ENCODE peak calls at places on chromosomes 11 and 22, in eight cellular contexts. G is RWPE1; X is CD4-positive, alpha-beta memory T cell; V is amygdala; N is stimulated activated CD4-positive, alpha-beta T cell treated with anti-CD3 and anti-CD28 coated beads, Interleukin-4, amount 100 ng/mL, for 24 hours; Z is activated T-cell treated with anti-CD3 and anti-CD28 coated beads for 24 hours; Y is HEK293T; C is non-pigmented ciliary epithelial cell. U is an unnamed sample.

GRCh38 chr11:10265936-10266335 is 28.1 kb downstream of the SBF2 start:
- DNase-seq in G (no peak), X (no peak), V (no peak), N (no peak), Z (no peak), Y (no peak), C (no peak), U (peak; percentile 24)

GRCh38 chr22:38490475-38490874 is 15.6 kb downstream of the DDX17 start:
- DNase-seq in G (no peak), X (no peak), V (no peak), N (no peak), Z (no peak), Y (no peak), C (no peak), U (no peak)

GRCh38 chr22:36901411-36902142 is 11.9 kb upstream of the CSF2RB start:
- DNase-seq in G (no peak), X (no peak), V (no peak), N (no peak), Z (no peak), Y (no peak), C (no peak), U (no peak)

GRCh38 chr11:27464155-27464759 is 8.3 kb downstream of the LGR4 start:
- DNase-seq in G (peak; percentile 59), X (no peak), V (no peak), N (no peak), Z (no peak), Y (no peak), C (no peak), U (no peak)

GRCh38 chr11:75768112-75768908 is at the start of gene DGAT2:
- DNase-seq in G (peak; percentile 79), X (peak; percentile 66), V (peak; percentile 64), N (peak; percentile 74), Z (peak; percentile 66), Y (peak; percentile 91), C (no peak), U (peak; percentile 56)

GRCh38 chr22:44648085-44648820 is 53.8 kb upstream of the PRR5 start:
- DNase-seq in G (no peak), X (no peak), V (no peak), N (no peak), Z (no peak), Y (no peak), C (no peak), U (peak; percentile 40)

GRCh38 chr11:20840341-20840740 is 171.0 kb downstream of the NELL1 start:
- DNase-seq in G (no peak), X (no peak), V (no peak), N (no peak), Z (no peak), Y (no peak), C (no peak), U (no peak)

GRCh38 chr22:40363059-40363458 is 7.3 kb upstream of the SGSM3 start:
- DNase-seq in G (no peak), X (no peak), V (no peak), N (no peak), Z (no peak), Y (no peak), C (peak; percentile 44), U (peak; percentile 44)

GRCh38 chr22:41525450-41526225 is 18.6 kb downstream of the POLR3H start:
- DNase-seq in G (no peak), X (no peak), V (no peak), N (no peak), Z (no peak), Y (no peak), C (no peak), U (no peak)

GRCh38 chr11:76257040-76257730 is 50.9 kb upstream of the WNT11 start:
- DNase-seq in G (no peak), X (no peak), V (no peak), N (no peak), Z (no peak), Y (no peak), C (no peak), U (no peak)

GRCh38 chr11:2175659-2176058 is 4.0 kb upstream of the TH start:
- DNase-seq in G (peak; percentile 32), X (no peak), V (no peak), N (no peak), Z (no peak), Y (no peak), C (no peak), U (no peak)

GRCh38 chr11:59197990-59198389 is 14.7 kb downstream of the MPEG1 start:
- DNase-seq in G (no peak), X (no peak), V (peak; percentile 81), N (no peak), Z (no peak), Y (no peak), C (no peak), U (peak; percentile 69)

GRCh38 chr11:73939096-73939495 is 11.7 kb upstream of the DNAJB13 start:
- DNase-seq in G (no peak), X (no peak), V (no peak), N (no peak), Z (no peak), Y (no peak), C (no peak), U (peak; percentile 16)

GRCh38 chr22:25750569-25751173 is 8.7 kb downstream of the MYO18B start:
- DNase-seq in G (no peak), X (no peak), V (no peak), N (no peak), Z (no peak), Y (no peak), C (no peak), U (no peak)

GRCh38 chr22:19843107-19843856 is 11.4 kb downstream of the GNB1L start:
- DNase-seq in G (no peak), X (no peak), V (no peak), N (no peak), Z (no peak), Y (no peak), C (no peak), U (no peak)

GRCh38 chr22:32818446-32819115 is 17.1 kb downstream of the TIMP3 start:
- DNase-seq in G (no peak), X (no peak), V (no peak), N (no peak), Z (no peak), Y (no peak), C (no peak), U (no peak)

GRCh38 chr11:69539416-69540117 is 58.1 kb downstream of the LINC01488 start:
- DNase-seq in G (no peak), X (no peak), V (peak; percentile 49), N (no peak), Z (no peak), Y (no peak), C (no peak), U (no peak)

GRCh38 chr22:25970348-25970995 is 198.8 kb upstream of the SEZ6L start:
- DNase-seq in G (no peak), X (no peak), V (no peak), N (no peak), Z (no peak), Y (no peak), C (no peak), U (no peak)

GRCh38 chr11:104061851-104062521 is 25.5 kb downstream of the DDI1 start:
- DNase-seq in G (no peak), X (no peak), V (no peak), N (no peak), Z (no peak), Y (no peak), C (no peak), U (peak; percentile 76)

GRCh38 chr22:37638351-37639069 is 959 bp upstream of the SH3BP1 start:
- DNase-seq in G (no peak), X (peak; percentile 39), V (no peak), N (no peak), Z (no peak), Y (no peak), C (no peak), U (no peak)

GRCh38 chr11:78417175-78417887 is at the start of gene GAB2:
- DNase-seq in G (no peak), X (peak; percentile 38), V (no peak), N (no peak), Z (no peak), Y (peak; percentile 12), C (no peak), U (no peak)

GRCh38 chr11:77213029-77213579 is 85.1 kb downstream of the MYO7A start:
- DNase-seq in G (no peak), X (no peak), V (no peak), N (no peak), Z (no peak), Y (no peak), C (no peak), U (no peak)

GRCh38 chr11:61776561-61777075 is 15.8 kb downstream of the TMEM258 start:
- DNase-seq in G (peak; percentile 74), X (peak; percentile 31), V (peak; percentile 72), N (peak; percentile 65), Z (peak; percentile 53), Y (peak; percentile 79), C (peak; percentile 27), U (peak; percentile 75)

GRCh38 chr11:83727251-83727650 is 441.1 kb upstream of the CCDC90B start:
- DNase-seq in G (no peak), X (no peak), V (no peak), N (no peak), Z (no peak), Y (no peak), C (no peak), U (no peak)

GRCh38 chr11:13857828-13858227 is 104.7 kb upstream of the SPON1 start:
- DNase-seq in G (no peak), X (no peak), V (no peak), N (no peak), Z (no peak), Y (no peak), C (no peak), U (no peak)

GRCh38 chr22:43867839-43868652 is 5.7 kb upstream of the SULT4A1 start:
- DNase-seq in G (peak; percentile 36), X (no peak), V (peak; percentile 58), N (no peak), Z (no peak), Y (peak; percentile 75), C (peak; percentile 6), U (peak; percentile 70)

GRCh38 chr11:24496728-24497396 is at the start of gene LUZP2:
- DNase-seq in G (peak; percentile 33), X (no peak), V (peak; percentile 44), N (no peak), Z (no peak), Y (peak; percentile 33), C (no peak), U (no peak)

GRCh38 chr22:49780992-49781782 is 46.5 kb downstream of the BRD1 start:
- DNase-seq in G (no peak), X (no peak), V (no peak), N (no peak), Z (no peak), Y (no peak), C (no peak), U (peak; percentile 30)

GRCh38 chr11:21771097-21771496 is 421.8 kb upstream of the ANO5 start:
- DNase-seq in G (no peak), X (no peak), V (peak; percentile 6), N (no peak), Z (no peak), Y (no peak), C (no peak), U (no peak)

GRCh38 chr22:38859581-38860290 is 12.3 kb downstream of the CBX6 start:
- DNase-seq in G (no peak), X (no peak), V (no peak), N (no peak), Z (no peak), Y (no peak), C (no peak), U (no peak)

GRCh38 chr11:12888525-12889158 is 120.5 kb upstream of the RASSF10 start:
- DNase-seq in G (peak; percentile 58), X (peak; percentile 53), V (peak; percentile 83), N (peak; percentile 66), Z (peak; percentile 57), Y (peak; percentile 63), C (peak; percentile 76), U (peak; percentile 95)

GRCh38 chr11:108966978-108967377 is 302.1 kb downstream of the DDX10 start:
- DNase-seq in G (no peak), X (no peak), V (no peak), N (no peak), Z (no peak), Y (no peak), C (no peak), U (no peak)

GRCh38 chr22:19798825-19799224 is 38.2 kb downstream of the TBX1 start:
- DNase-seq in G (no peak), X (no peak), V (no peak), N (no peak), Z (no peak), Y (no peak), C (no peak), U (no peak)

GRCh38 chr11:134554106-134554505 is 142.1 kb upstream of the B3GAT1 start:
- DNase-seq in G (no peak), X (no peak), V (no peak), N (peak; percentile 1), Z (no peak), Y (no peak), C (no peak), U (no peak)